ENCODE peak calls at places on chromosomes 6 and 20, in eight cellular contexts. A, L, F, W, Y, K, O and G are unnamed samples.

GRCh38 chr6:158863646-158864045 is 44.5 kb upstream of the EZR start:
- DNase-seq in A (no peak), L (no peak), F (no peak), W (no peak), Y (no peak), K (no peak), O (no peak), G (no peak)

GRCh38 chr20:34566978-34567884 is 8.7 kb downstream of the MAP1LC3A start:
- DNase-seq in A (no peak), L (no peak), F (no peak), W (no peak), Y (no peak), K (no peak), O (no peak), G (no peak)

GRCh38 chr6:158570681-158570962 is 10.7 kb downstream of the TMEM181 start:
- DNase-seq in A (no peak), L (no peak), F (no peak), W (no peak), Y (no peak), K (no peak), O (no peak), G (no peak)

GRCh38 chr6:15456422-15456821 is 206.4 kb downstream of the DTNBP1 start:
- DNase-seq in A (no peak), L (no peak), F (no peak), W (no peak), Y (no peak), K (no peak), O (no peak), G (no peak)

GRCh38 chr20:12824353-12824752 is 184.4 kb upstream of the SPTLC3 start:
- DNase-seq in A (no peak), L (no peak), F (no peak), W (no peak), Y (no peak), K (no peak), O (no peak), G (no peak)

GRCh38 chr6:37822851-37823682 is 3.5 kb downstream of the ZFAND3 start:
- DNase-seq in A (no peak), L (no peak), F (no peak), W (no peak), Y (no peak), K (peak), O (no peak), G (peak)

GRCh38 chr6:38977101-38977500 is 71.5 kb upstream of the GLP1R start:
- DNase-seq in A (no peak), L (no peak), F (no peak), W (no peak), Y (no peak), K (no peak), O (no peak), G (no peak)

GRCh38 chr6:32117461-32117860 is 8.3 kb upstream of the TNXB start:
- DNase-seq in A (no peak), L (no peak), F (no peak), W (no peak), Y (no peak), K (no peak), O (no peak), G (no peak)

GRCh38 chr6:169971171-169971861 is 219.9 kb downstream of the ERMARD start:
- DNase-seq in A (no peak), L (peak), F (no peak), W (no peak), Y (no peak), K (no peak), O (no peak), G (no peak)

GRCh38 chr6:32252326-32253009 is 28.6 kb upstream of the NOTCH4 start:
- DNase-seq in A (no peak), L (no peak), F (no peak), W (no peak), Y (no peak), K (no peak), O (no peak), G (no peak)

GRCh38 chr20:63750807-63751470 is 11.4 kb downstream of the SLC2A4RG start:
- DNase-seq in A (no peak), L (peak), F (no peak), W (peak), Y (no peak), K (no peak), O (no peak), G (no peak)

GRCh38 chr6:4707011-4707410 is 69.2 kb upstream of the CDYL start:
- DNase-seq in A (no peak), L (no peak), F (no peak), W (no peak), Y (no peak), K (no peak), O (no peak), G (no peak)

GRCh38 chr6:29968130-29968529 is 25.8 kb downstream of the HLA-A start:
- DNase-seq in A (no peak), L (no peak), F (no peak), W (no peak), Y (no peak), K (no peak), O (no peak), G (peak)

GRCh38 chr20:47032969-47033578 is 138.4 kb downstream of the EYA2 start:
- DNase-seq in A (no peak), L (no peak), F (no peak), W (no peak), Y (no peak), K (no peak), O (no peak), G (no peak)

GRCh38 chr6:33217246-33217645 is 8.9 kb downstream of the RING1 start:
- DNase-seq in A (no peak), L (no peak), F (no peak), W (no peak), Y (no peak), K (no peak), O (no peak), G (no peak)

GRCh38 chr6:88705601-88706000 is 257.8 kb downstream of the RNGTT start:
- DNase-seq in A (no peak), L (no peak), F (no peak), W (no peak), Y (no peak), K (no peak), O (peak), G (no peak)

GRCh38 chr20:1377341-1377871 is 15.4 kb downstream of the FKBP1A start:
- DNase-seq in A (no peak), L (no peak), F (no peak), W (no peak), Y (no peak), K (no peak), O (no peak), G (peak)

GRCh38 chr20:44961024-44961866 is 1.0 kb upstream of the TOMM34 start:
- DNase-seq in A (no peak), L (no peak), F (no peak), W (no peak), Y (no peak), K (no peak), O (no peak), G (no peak)

GRCh38 chr6:69868961-69869360 is 2.6 kb downstream of the COL19A1 start:
- DNase-seq in A (no peak), L (no peak), F (no peak), W (no peak), Y (no peak), K (no peak), O (no peak), G (no peak)

GRCh38 chr6:43772571-43773049 is 2.6 kb downstream of the VEGFA start:
- DNase-seq in A (no peak), L (peak), F (peak), W (no peak), Y (peak), K (peak), O (no peak), G (no peak)

GRCh38 chr20:63942250-63943006 is 13.8 kb downstream of the UCKL1 start:
- DNase-seq in A (no peak), L (no peak), F (no peak), W (peak), Y (peak), K (peak), O (peak), G (peak)